ENCODE peak calls at places on chromosome 6, in four cellular contexts. O, P, X and I are unnamed samples.
A peak's percentile ranks its signal among the peaks of the same experiment; 100 is the strongest.

GRCh38 chr6:116008470-116009229 is 52.0 kb downstream of the FRK start:
- DNase-seq in O (no peak), P (no peak), X (peak; percentile 86), I (peak; percentile 23)

GRCh38 chr6:34062815-34063214 is 83.1 kb downstream of the GRM4 start:
- DNase-seq in O (no peak), P (no peak), X (no peak), I (no peak)

GRCh38 chr6:168860987-168861386 is 392.7 kb downstream of the THBS2 start:
- DNase-seq in O (no peak), P (no peak), X (no peak), I (no peak)

GRCh38 chr6:110897433-110897832 is 22.8 kb downstream of the AMD1 start:
- DNase-seq in O (no peak), P (no peak), X (no peak), I (no peak)

GRCh38 chr6:105458552-105458951 is 55.7 kb upstream of the PREP start:
- DNase-seq in O (no peak), P (no peak), X (no peak), I (no peak)

GRCh38 chr6:100948381-100949133 is 67.4 kb upstream of the ASCC3 start:
- DNase-seq in O (peak; percentile 48), P (no peak), X (peak; percentile 86), I (no peak)

GRCh38 chr6:1322725-1323219 is 10.9 kb downstream of the FOXQ1 start:
- DNase-seq in O (peak; percentile 67), P (no peak), X (peak; percentile 16), I (no peak)

GRCh38 chr6:77034161-77034560 is 429.1 kb downstream of the HTR1B start:
- DNase-seq in O (no peak), P (peak; percentile 27), X (peak; percentile 88), I (no peak)

GRCh38 chr6:143504369-143504768 is 7.2 kb downstream of the FUCA2 start:
- DNase-seq in O (no peak), P (no peak), X (peak; percentile 14), I (no peak)
- H3K36me3 ChIP-seq in O (no peaks in the 10 kb centered on the region), P (peaks cover 7% of the 10 kb centered on the region), X (no peaks in the 10 kb centered on the region), I (peaks cover 76% of the 10 kb centered on the region)

GRCh38 chr6:90072961-90073464 is 178.7 kb downstream of the GJA10 start:
- DNase-seq in O (no peak), P (no peak), X (no peak), I (no peak)
- H3K36me3 ChIP-seq in O (no peaks in the 10 kb centered on the region), P (no peaks in the 10 kb centered on the region), X (no peaks in the 10 kb centered on the region), I (no peaks in the 10 kb centered on the region)

GRCh38 chr6:37391100-37391499 is 37.3 kb downstream of the RNF8 start:
- DNase-seq in O (no peak), P (no peak), X (no peak), I (no peak)
- H3K36me3 ChIP-seq in O (no peaks in the 10 kb centered on the region), P (peaks cover 3% of the 10 kb centered on the region), X (peaks cover 33% of the 10 kb centered on the region), I (no peaks in the 10 kb centered on the region)

GRCh38 chr6:89776583-89777233 is 42.9 kb downstream of the MDN1 start:
- DNase-seq in O (no peak), P (no peak), X (no peak), I (no peak)

GRCh38 chr6:89777455-89777854 is 42.1 kb downstream of the MDN1 start:
- DNase-seq in O (no peak), P (no peak), X (no peak), I (no peak)

GRCh38 chr6:89782222-89782621 is 37.4 kb downstream of the MDN1 start:
- DNase-seq in O (no peak), P (no peak), X (no peak), I (no peak)

GRCh38 chr6:89784838-89785237 is 34.8 kb downstream of the MDN1 start:
- DNase-seq in O (no peak), P (no peak), X (no peak), I (no peak)

GRCh38 chr6:89781070-89782034 is 38.2 kb downstream of the MDN1 start:
- DNase-seq in O (no peak), P (no peak), X (no peak), I (no peak)
- H3K36me3 ChIP-seq in O (no peaks in the 10 kb centered on the region), P (peaks cover 12% of the 10 kb centered on the region), X (peaks cover 25% of the 10 kb centered on the region), I (peaks cover 71% of the 10 kb centered on the region)

DNA sequence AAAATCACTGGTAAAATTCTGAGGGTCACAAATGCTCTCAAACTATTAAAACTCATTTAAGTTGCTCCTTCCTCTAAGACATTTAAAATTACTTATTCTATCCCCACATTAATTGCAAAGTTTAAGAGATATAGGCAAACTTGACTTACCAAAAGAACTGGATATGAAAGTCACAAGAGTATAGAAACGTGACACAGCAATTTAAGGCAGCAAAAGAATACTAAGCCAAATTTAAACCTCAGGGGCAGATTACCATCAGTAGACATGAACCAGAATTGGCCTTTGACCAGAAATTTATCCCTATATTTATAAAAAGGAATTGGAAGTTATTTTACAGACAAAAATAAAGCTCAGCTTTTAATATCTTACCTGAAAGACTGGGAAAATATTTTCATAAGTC is 56.0 kb downstream of the MAP3K7 start:
- DNase-seq in O (no peak), P (no peak), X (no peak), I (no peak)
- H3K36me3 ChIP-seq in O (no peaks in the 10 kb centered on the region), P (peaks cover 3% of the 10 kb centered on the region), X (peaks cover 9% of the 10 kb centered on the region), I (no peaks in the 10 kb centered on the region)

DNA sequence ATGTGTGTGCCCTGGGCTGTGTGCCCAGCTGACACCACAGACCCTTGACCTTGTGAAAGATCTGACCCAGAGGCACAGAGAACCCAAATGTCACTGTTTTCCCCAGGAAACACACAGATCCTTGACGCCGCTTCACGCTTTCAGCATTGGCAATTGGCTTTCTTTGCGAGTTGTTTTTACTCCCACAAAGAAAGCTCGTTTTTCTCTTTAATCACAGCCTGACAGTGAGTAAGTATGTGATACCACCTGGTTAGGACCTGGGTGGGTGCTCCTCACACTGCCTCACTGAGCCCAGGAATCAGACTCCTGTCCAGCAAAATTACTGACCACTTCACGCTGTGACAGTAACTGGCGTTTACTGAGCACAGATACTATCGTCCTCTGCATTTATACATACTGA is 13.0 kb downstream of the RPL10A start:
- DNase-seq in O (no peak), P (no peak), X (no peak), I (no peak)
- H3K36me3 ChIP-seq in O (no peaks in the 10 kb centered on the region), P (peaks cover 18% of the 10 kb centered on the region), X (peaks cover 85% of the 10 kb centered on the region), I (peaks cover 26% of the 10 kb centered on the region)

GRCh38 chr6:36908758-36909157 is 23.0 kb downstream of the C6orf89 start:
- DNase-seq in O (no peak), P (no peak), X (peak; percentile 73), I (no peak)

GRCh38 chr6:36907781-36908180 is 22.0 kb downstream of the C6orf89 start:
- DNase-seq in O (peak; percentile 47), P (no peak), X (no peak), I (peak; percentile 53)

GRCh38 chr6:36904096-36904495 is 18.3 kb downstream of the C6orf89 start:
- DNase-seq in O (no peak), P (no peak), X (peak; percentile 37), I (no peak)

GRCh38 chr6:36906539-36906938 is 20.8 kb downstream of the C6orf89 start:
- DNase-seq in O (no peak), P (no peak), X (no peak), I (no peak)

DNA sequence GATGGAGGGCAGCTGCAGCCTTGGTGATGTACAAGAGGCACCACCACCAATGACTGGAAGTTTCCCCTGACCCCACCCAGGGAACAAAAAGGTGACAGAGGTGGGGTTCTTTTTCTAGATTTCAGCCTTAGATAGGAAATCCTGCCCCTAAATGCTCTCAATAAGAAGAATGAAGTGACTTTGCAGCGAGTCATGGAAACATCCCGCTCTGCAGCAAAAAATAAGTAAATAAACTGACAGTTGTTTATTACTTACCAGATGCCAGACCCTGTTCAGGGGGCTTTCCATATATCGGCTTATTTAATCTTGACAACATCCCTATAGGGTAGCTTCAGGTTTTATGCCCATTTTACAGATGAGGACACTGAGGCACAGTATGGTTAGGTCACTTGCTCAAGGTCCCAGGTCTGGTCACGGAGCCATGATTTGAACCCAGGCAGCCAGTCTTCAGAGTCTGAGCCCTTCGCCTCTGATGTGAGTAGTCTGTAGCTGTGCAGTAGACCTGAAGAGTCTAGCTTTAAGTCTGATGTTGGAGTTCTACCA is 19.2 kb downstream of the C6orf89 start:
- DNase-seq in O (no peak), P (no peak), X (peak; percentile 62), I (no peak)
- H3K36me3 ChIP-seq in O (no peaks in the 10 kb centered on the region), P (no peaks in the 10 kb centered on the region), X (peaks cover 26% of the 10 kb centered on the region), I (peaks cover 71% of the 10 kb centered on the region)

GRCh38 chr6:160082627-160083026 is 39.0 kb upstream of the SLC22A1 start:
- DNase-seq in O (no peak), P (no peak), X (no peak), I (no peak)
- H3K36me3 ChIP-seq in O (no peaks in the 10 kb centered on the region), P (peaks cover 46% of the 10 kb centered on the region), X (peaks cover 77% of the 10 kb centered on the region), I (peaks cover 4% of the 10 kb centered on the region)

GRCh38 chr6:36049582-36049981 is 22.0 kb downstream of the MAPK14 start:
- DNase-seq in O (no peak), P (no peak), X (no peak), I (no peak)
- H3K36me3 ChIP-seq in O (no peaks in the 10 kb centered on the region), P (no peaks in the 10 kb centered on the region), X (no peaks in the 10 kb centered on the region), I (peaks cover 21% of the 10 kb centered on the region)

GRCh38 chr6:52568320-52568719 is 8.5 kb downstream of the TRAM2 start:
- DNase-seq in O (no peak), P (no peak), X (no peak), I (no peak)

GRCh38 chr6:52566201-52566600 is 10.7 kb downstream of the TRAM2 start:
- DNase-seq in O (no peak), P (no peak), X (no peak), I (no peak)

GRCh38 chr6:52562915-52563314 is 13.9 kb downstream of the TRAM2 start:
- DNase-seq in O (no peak), P (no peak), X (no peak), I (no peak)

GRCh38 chr6:52566853-52567279 is 10.0 kb downstream of the TRAM2 start:
- DNase-seq in O (peak; percentile 36), P (no peak), X (peak; percentile 99), I (no peak)

DNA sequence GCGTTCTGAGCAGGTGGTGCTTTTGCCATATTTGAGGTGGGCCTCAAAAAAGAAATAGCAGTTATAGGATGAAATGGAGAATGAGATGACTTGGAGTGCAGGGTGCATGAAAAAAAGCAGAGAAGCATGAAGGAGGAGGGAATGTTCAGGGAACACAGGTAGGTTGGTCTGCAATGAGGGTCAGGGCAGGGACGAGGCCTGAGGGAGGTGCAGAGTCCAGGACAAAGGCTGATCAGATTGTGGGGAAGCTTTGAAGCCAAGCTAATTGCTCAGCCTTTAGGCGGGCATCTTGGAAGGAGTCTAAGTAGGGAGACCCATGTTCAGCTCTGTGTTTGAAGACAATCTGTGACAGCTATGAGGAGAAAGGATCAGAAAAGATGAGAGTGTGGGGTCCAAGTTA is 12.0 kb downstream of the TRAM2 start:
- DNase-seq in O (peak; percentile 52), P (no peak), X (no peak), I (no peak)
- H3K36me3 ChIP-seq in O (no peaks in the 10 kb centered on the region), P (no peaks in the 10 kb centered on the region), X (peaks cover 15% of the 10 kb centered on the region), I (no peaks in the 10 kb centered on the region)